ENCODE peak calls at places on chromosomes 1 and 21, in nine cellular contexts. One of them, this sample, is unnamed.

GRCh38 chr1:224302947-224303346 is 27.0 kb downstream of the NVL start:
- DNase-seq in GM13977: no peak
- DNase-seq in HFF-Myc: no peak
- DNase-seq in dorsolateral prefrontal cortex: no peak
- DNase-seq in coronary artery: no peak
- DNase-seq in AG10803: no peak
- DNase-seq in ovary: no peak
- DNase-seq in heart right ventricle: no peak
- DNase-seq in CD4-positive, alpha-beta T cell: no peak
- DNase-seq in this sample: no peak

GRCh38 chr1:84835169-84835568 is 57.8 kb downstream of the LPAR3 start:
- DNase-seq in AG10803: no peak
- DNase-seq in HFF-Myc: no peak
- DNase-seq in coronary artery: no peak
- DNase-seq in heart right ventricle: no peak
- DNase-seq in GM13977: no peak
- DNase-seq in ovary: no peak
- DNase-seq in dorsolateral prefrontal cortex: no peak
- DNase-seq in CD4-positive, alpha-beta T cell: no peak
- DNase-seq in this sample: no peak

GRCh38 chr21:42331660-42332059 is 16.5 kb upstream of the TFF3 start:
- DNase-seq in heart right ventricle: no peak
- DNase-seq in CD4-positive, alpha-beta T cell: no peak
- DNase-seq in dorsolateral prefrontal cortex: no peak
- DNase-seq in GM13977: no peak
- DNase-seq in HFF-Myc: no peak
- DNase-seq in coronary artery: no peak
- DNase-seq in ovary: no peak
- DNase-seq in AG10803: no peak
- DNase-seq in this sample: no peak

GRCh38 chr1:110212165-110213142 is 2.3 kb downstream of the KCNC4 start:
- DNase-seq in ovary: no peak
- DNase-seq in coronary artery: no peak
- DNase-seq in heart right ventricle: no peak
- DNase-seq in dorsolateral prefrontal cortex: peak
- DNase-seq in AG10803: no peak
- DNase-seq in CD4-positive, alpha-beta T cell: no peak
- DNase-seq in GM13977: no peak
- DNase-seq in HFF-Myc: no peak
- DNase-seq in this sample: no peak

GRCh38 chr1:207805841-207806421 is 54.1 kb downstream of the CD46 start:
- DNase-seq in CD4-positive, alpha-beta T cell: no peak
- DNase-seq in dorsolateral prefrontal cortex: peak
- DNase-seq in HFF-Myc: peak
- DNase-seq in coronary artery: peak
- DNase-seq in AG10803: peak
- DNase-seq in GM13977: no peak
- DNase-seq in heart right ventricle: peak
- DNase-seq in ovary: peak
- DNase-seq in this sample: no peak

GRCh38 chr1:17605582-17606344 is 66.3 kb downstream of the ARHGEF10L start:
- DNase-seq in CD4-positive, alpha-beta T cell: no peak
- DNase-seq in heart right ventricle: peak
- DNase-seq in ovary: peak
- DNase-seq in AG10803: peak
- DNase-seq in HFF-Myc: no peak
- DNase-seq in coronary artery: no peak
- DNase-seq in dorsolateral prefrontal cortex: no peak
- DNase-seq in GM13977: no peak
- DNase-seq in this sample: no peak

GRCh38 chr1:12178511-12178910 is 11.7 kb downstream of the TNFRSF1B start:
- DNase-seq in ovary: no peak
- DNase-seq in CD4-positive, alpha-beta T cell: no peak
- DNase-seq in GM13977: no peak
- DNase-seq in dorsolateral prefrontal cortex: no peak
- DNase-seq in HFF-Myc: no peak
- DNase-seq in coronary artery: no peak
- DNase-seq in AG10803: no peak
- DNase-seq in heart right ventricle: no peak
- DNase-seq in this sample: no peak

GRCh38 chr21:26597981-26598380 is 24.9 kb upstream of the CYYR1 start:
- DNase-seq in heart right ventricle: no peak
- DNase-seq in HFF-Myc: no peak
- DNase-seq in ovary: no peak
- DNase-seq in GM13977: no peak
- DNase-seq in AG10803: no peak
- DNase-seq in CD4-positive, alpha-beta T cell: no peak
- DNase-seq in dorsolateral prefrontal cortex: no peak
- DNase-seq in coronary artery: no peak
- DNase-seq in this sample: no peak

GRCh38 chr1:19395678-19396192 is 83.6 kb downstream of the SLC66A1 start:
- DNase-seq in HFF-Myc: peak
- DNase-seq in ovary: no peak
- DNase-seq in AG10803: peak
- DNase-seq in CD4-positive, alpha-beta T cell: no peak
- DNase-seq in GM13977: no peak
- DNase-seq in dorsolateral prefrontal cortex: no peak
- DNase-seq in coronary artery: no peak
- DNase-seq in heart right ventricle: no peak
- DNase-seq in this sample: no peak

GRCh38 chr1:168146160-168146539 is 9.4 kb upstream of the GPR161 start:
- DNase-seq in CD4-positive, alpha-beta T cell: no peak
- DNase-seq in ovary: no peak
- DNase-seq in coronary artery: no peak
- DNase-seq in heart right ventricle: no peak
- DNase-seq in HFF-Myc: no peak
- DNase-seq in AG10803: no peak
- DNase-seq in GM13977: no peak
- DNase-seq in dorsolateral prefrontal cortex: no peak
- DNase-seq in this sample: no peak

GRCh38 chr1:24142546-24143431 is at the start of gene IL22RA1:
- DNase-seq in AG10803: peak
- DNase-seq in coronary artery: no peak
- DNase-seq in ovary: peak
- DNase-seq in HFF-Myc: no peak
- DNase-seq in heart right ventricle: no peak
- DNase-seq in GM13977: no peak
- DNase-seq in dorsolateral prefrontal cortex: no peak
- DNase-seq in CD4-positive, alpha-beta T cell: no peak
- DNase-seq in this sample: no peak

GRCh38 chr1:174040387-174040786 is 18.2 kb upstream of the RC3H1 start:
- DNase-seq in CD4-positive, alpha-beta T cell: no peak
- DNase-seq in dorsolateral prefrontal cortex: no peak
- DNase-seq in AG10803: peak
- DNase-seq in coronary artery: no peak
- DNase-seq in HFF-Myc: peak
- DNase-seq in GM13977: no peak
- DNase-seq in ovary: no peak
- DNase-seq in heart right ventricle: no peak
- DNase-seq in this sample: no peak

GRCh38 chr1:224068458-224068770 is 45.5 kb upstream of the FBXO28 start:
- DNase-seq in HFF-Myc: no peak
- DNase-seq in GM13977: no peak
- DNase-seq in AG10803: no peak
- DNase-seq in ovary: no peak
- DNase-seq in dorsolateral prefrontal cortex: no peak
- DNase-seq in heart right ventricle: no peak
- DNase-seq in CD4-positive, alpha-beta T cell: no peak
- DNase-seq in coronary artery: no peak
- DNase-seq in this sample: no peak

GRCh38 chr1:97870574-97870973 is 50.3 kb downstream of the DPYD start:
- DNase-seq in dorsolateral prefrontal cortex: no peak
- DNase-seq in HFF-Myc: no peak
- DNase-seq in GM13977: no peak
- DNase-seq in heart right ventricle: no peak
- DNase-seq in coronary artery: no peak
- DNase-seq in AG10803: no peak
- DNase-seq in CD4-positive, alpha-beta T cell: no peak
- DNase-seq in ovary: no peak
- DNase-seq in this sample: no peak

DNA sequence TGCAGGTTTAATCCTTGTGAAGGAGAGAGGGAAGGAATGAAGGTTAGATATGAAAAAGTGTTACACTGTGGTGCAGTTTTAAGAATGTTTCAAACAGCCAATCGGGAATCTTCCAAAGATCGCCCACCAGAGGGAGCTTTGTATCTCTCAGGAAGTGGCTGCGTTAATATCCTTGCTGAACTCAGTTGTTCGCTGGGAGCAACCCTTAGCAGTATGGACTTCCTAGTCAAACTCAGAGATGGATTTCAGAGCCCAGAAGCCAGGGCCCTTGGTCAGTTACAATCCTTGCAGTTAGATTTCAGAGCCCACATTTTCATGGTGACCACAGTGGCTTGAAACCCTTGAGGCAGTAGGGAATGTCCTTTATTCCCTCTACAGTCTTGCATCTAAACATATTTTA is 136.2 kb downstream of the NTNG1 start:
- DNase-seq in AG10803: peak
- DNase-seq in heart right ventricle: peak
- DNase-seq in CD4-positive, alpha-beta T cell: no peak
- DNase-seq in HFF-Myc: peak
- DNase-seq in dorsolateral prefrontal cortex: no peak
- DNase-seq in coronary artery: no peak
- DNase-seq in ovary: no peak
- DNase-seq in GM13977: no peak
- DNase-seq in this sample: peak
- TF ChIP-seq CTCF in AG10803: peak
- TF ChIP-seq CTCF in heart right ventricle: peak
- TF ChIP-seq CTCF in CD4-positive, alpha-beta T cell: no peak
- TF ChIP-seq CTCF in HFF-Myc: peak
- TF ChIP-seq CTCF in dorsolateral prefrontal cortex: peak
- TF ChIP-seq CTCF in coronary artery: no peak
- TF ChIP-seq CTCF in ovary: no peak
- TF ChIP-seq CTCF in GM13977: peak
- TF ChIP-seq CTCF in this sample: peak

GRCh38 chr1:93108335-93108734 is 29.3 kb downstream of the MTF2 start:
- DNase-seq in HFF-Myc: no peak
- DNase-seq in ovary: no peak
- DNase-seq in GM13977: no peak
- DNase-seq in dorsolateral prefrontal cortex: no peak
- DNase-seq in AG10803: no peak
- DNase-seq in heart right ventricle: no peak
- DNase-seq in coronary artery: no peak
- DNase-seq in CD4-positive, alpha-beta T cell: no peak
- DNase-seq in this sample: no peak
- TF ChIP-seq CTCF in HFF-Myc: no peak
- TF ChIP-seq CTCF in ovary: no peak
- TF ChIP-seq CTCF in GM13977: no peak
- TF ChIP-seq CTCF in dorsolateral prefrontal cortex: no peak
- TF ChIP-seq CTCF in AG10803: no peak
- TF ChIP-seq CTCF in heart right ventricle: no peak
- TF ChIP-seq CTCF in coronary artery: no peak
- TF ChIP-seq CTCF in CD4-positive, alpha-beta T cell: no peak
- TF ChIP-seq CTCF in this sample: no peak

GRCh38 chr1:186326009-186326408 is 49.0 kb downstream of the TPR start:
- DNase-seq in dorsolateral prefrontal cortex: no peak
- DNase-seq in CD4-positive, alpha-beta T cell: no peak
- DNase-seq in AG10803: peak
- DNase-seq in GM13977: no peak
- DNase-seq in heart right ventricle: no peak
- DNase-seq in ovary: no peak
- DNase-seq in HFF-Myc: no peak
- DNase-seq in coronary artery: no peak
- DNase-seq in this sample: no peak

GRCh38 chr1:186323865-186324264 is 51.2 kb downstream of the TPR start:
- DNase-seq in ovary: no peak
- DNase-seq in CD4-positive, alpha-beta T cell: no peak
- DNase-seq in GM13977: no peak
- DNase-seq in AG10803: no peak
- DNase-seq in dorsolateral prefrontal cortex: no peak
- DNase-seq in HFF-Myc: no peak
- DNase-seq in coronary artery: no peak
- DNase-seq in heart right ventricle: no peak
- DNase-seq in this sample: no peak

GRCh38 chr1:186327331-186327730 is 47.7 kb downstream of the TPR start:
- DNase-seq in CD4-positive, alpha-beta T cell: no peak
- DNase-seq in HFF-Myc: no peak
- DNase-seq in AG10803: no peak
- DNase-seq in coronary artery: no peak
- DNase-seq in heart right ventricle: no peak
- DNase-seq in dorsolateral prefrontal cortex: no peak
- DNase-seq in GM13977: no peak
- DNase-seq in ovary: no peak
- DNase-seq in this sample: no peak

GRCh38 chr1:186330758-186331157 is 44.3 kb downstream of the TPR start:
- DNase-seq in ovary: no peak
- DNase-seq in CD4-positive, alpha-beta T cell: no peak
- DNase-seq in dorsolateral prefrontal cortex: no peak
- DNase-seq in coronary artery: no peak
- DNase-seq in GM13977: no peak
- DNase-seq in HFF-Myc: no peak
- DNase-seq in AG10803: no peak
- DNase-seq in heart right ventricle: no peak
- DNase-seq in this sample: no peak

GRCh38 chr1:186325239-186325638 is 49.8 kb downstream of the TPR start:
- DNase-seq in GM13977: no peak
- DNase-seq in ovary: no peak
- DNase-seq in heart right ventricle: no peak
- DNase-seq in AG10803: peak
- DNase-seq in coronary artery: no peak
- DNase-seq in dorsolateral prefrontal cortex: no peak
- DNase-seq in CD4-positive, alpha-beta T cell: no peak
- DNase-seq in HFF-Myc: peak
- DNase-seq in this sample: no peak
- TF ChIP-seq CTCF in GM13977: peak
- TF ChIP-seq CTCF in ovary: no peak
- TF ChIP-seq CTCF in heart right ventricle: no peak
- TF ChIP-seq CTCF in AG10803: peak
- TF ChIP-seq CTCF in coronary artery: no peak
- TF ChIP-seq CTCF in dorsolateral prefrontal cortex: no peak
- TF ChIP-seq CTCF in CD4-positive, alpha-beta T cell: peak
- TF ChIP-seq CTCF in HFF-Myc: peak
- TF ChIP-seq CTCF in this sample: peak

GRCh38 chr1:950881-951280 is 8.2 kb downstream of the NOC2L start:
- DNase-seq in ovary: no peak
- DNase-seq in HFF-Myc: no peak
- DNase-seq in CD4-positive, alpha-beta T cell: no peak
- DNase-seq in heart right ventricle: no peak
- DNase-seq in AG10803: no peak
- DNase-seq in GM13977: no peak
- DNase-seq in dorsolateral prefrontal cortex: no peak
- DNase-seq in coronary artery: no peak
- DNase-seq in this sample: no peak

GRCh38 chr1:952201-952600 is 6.9 kb downstream of the NOC2L start:
- DNase-seq in ovary: no peak
- DNase-seq in AG10803: no peak
- DNase-seq in dorsolateral prefrontal cortex: no peak
- DNase-seq in HFF-Myc: no peak
- DNase-seq in GM13977: no peak
- DNase-seq in coronary artery: no peak
- DNase-seq in CD4-positive, alpha-beta T cell: no peak
- DNase-seq in heart right ventricle: no peak
- DNase-seq in this sample: no peak

GRCh38 chr1:952603-953002 is 6.5 kb downstream of the NOC2L start:
- DNase-seq in coronary artery: no peak
- DNase-seq in GM13977: no peak
- DNase-seq in heart right ventricle: no peak
- DNase-seq in ovary: no peak
- DNase-seq in HFF-Myc: no peak
- DNase-seq in dorsolateral prefrontal cortex: no peak
- DNase-seq in CD4-positive, alpha-beta T cell: no peak
- DNase-seq in AG10803: no peak
- DNase-seq in this sample: no peak

GRCh38 chr1:950268-950667 is 8.8 kb downstream of the NOC2L start:
- DNase-seq in HFF-Myc: no peak
- DNase-seq in AG10803: no peak
- DNase-seq in dorsolateral prefrontal cortex: no peak
- DNase-seq in coronary artery: no peak
- DNase-seq in CD4-positive, alpha-beta T cell: no peak
- DNase-seq in ovary: no peak
- DNase-seq in heart right ventricle: no peak
- DNase-seq in GM13977: no peak
- DNase-seq in this sample: no peak

GRCh38 chr1:951364-951763 is 7.7 kb downstream of the NOC2L start:
- DNase-seq in CD4-positive, alpha-beta T cell: no peak
- DNase-seq in HFF-Myc: no peak
- DNase-seq in GM13977: no peak
- DNase-seq in heart right ventricle: no peak
- DNase-seq in coronary artery: no peak
- DNase-seq in AG10803: peak
- DNase-seq in ovary: no peak
- DNase-seq in dorsolateral prefrontal cortex: no peak
- DNase-seq in this sample: no peak
- TF ChIP-seq CTCF in CD4-positive, alpha-beta T cell: no peak
- TF ChIP-seq CTCF in HFF-Myc: peak
- TF ChIP-seq CTCF in GM13977: peak
- TF ChIP-seq CTCF in heart right ventricle: no peak
- TF ChIP-seq CTCF in coronary artery: no peak
- TF ChIP-seq CTCF in AG10803: peak
- TF ChIP-seq CTCF in ovary: no peak
- TF ChIP-seq CTCF in dorsolateral prefrontal cortex: no peak
- TF ChIP-seq CTCF in this sample: peak

This sample was measured in neural crest cell.